ENCODE peak calls at places on chromosome 16, in four cellular contexts. O is tibial nerve, I is thoracic aorta, J is uterus. A is an unnamed sample. For H3K36me3, the result is how much of the 10 kb centered on the place peaks cover.

GRCh38 chr16:68269793-68270192 is 5.5 kb downstream of the SLC7A6 start:
- DNase-seq in O (no peak), I (no peak), J (no peak), A (no peak)

GRCh38 chr16:59113009-59113408 is 378.9 kb upstream of the GOT2 start:
- DNase-seq in O (no peak), I (no peak), J (no peak), A (no peak)

GRCh38 chr16:3492356-3492755 is 2.9 kb downstream of the C16orf90 start:
- DNase-seq in O (no peak), I (no peak), J (no peak), A (no peak)

GRCh38 chr16:89484923-89485679 is 5.3 kb downstream of the ANKRD11 start:
- DNase-seq in O (no peak), I (no peak), J (no peak), A (no peak)

GRCh38 chr16:70267516-70267915 is 15.8 kb upstream of the EXOSC6 start:
- DNase-seq in O (no peak), I (no peak), J (no peak), A (no peak)

GRCh38 chr16:81394416-81394815 is 50.2 kb upstream of the CMIP start:
- DNase-seq in O (no peak), I (no peak), J (no peak), A (no peak)

GRCh38 chr16:57892041-57892440 is 78.9 kb downstream of the CNGB1 start:
- DNase-seq in O (no peak), I (no peak), J (no peak), A (no peak)

GRCh38 chr16:12024429-12024828 is 47.9 kb downstream of the SNX29 start:
- DNase-seq in O (no peak), I (no peak), J (no peak), A (no peak)

GRCh38 chr16:49504626-49505025 is 131.0 kb downstream of the C16orf78 start:
- DNase-seq in O (no peak), I (no peak), J (no peak), A (peak)

GRCh38 chr16:13919330-13919682 is 648 bp upstream of the ERCC4 start:
- DNase-seq in O (peak), I (no peak), J (no peak), A (no peak)

GRCh38 chr16:47463771-47464624 is 2.9 kb downstream of the PHKB start:
- DNase-seq in O (no peak), I (no peak), J (no peak), A (no peak)

GRCh38 chr16:24729967-24730815 is 740 bp downstream of the TNRC6A start:
- DNase-seq in O (no peak), I (no peak), J (peak), A (no peak)

GRCh38 chr16:78024159-78024558 is 1.8 kb downstream of the CLEC3A start:
- DNase-seq in O (no peak), I (no peak), J (no peak), A (no peak)

GRCh38 chr16:7025616-7026190 is 306.9 kb upstream of the RBFOX1 start:
- DNase-seq in O (peak), I (no peak), J (peak), A (peak)

GRCh38 chr16:96935-97381 is 18.9 kb downstream of the MPG start:
- DNase-seq in O (peak), I (peak), J (peak), A (peak)
- H3K36me3 ChIP-seq in O (under half), I (under half), J (under half), A (under half)

DNA sequence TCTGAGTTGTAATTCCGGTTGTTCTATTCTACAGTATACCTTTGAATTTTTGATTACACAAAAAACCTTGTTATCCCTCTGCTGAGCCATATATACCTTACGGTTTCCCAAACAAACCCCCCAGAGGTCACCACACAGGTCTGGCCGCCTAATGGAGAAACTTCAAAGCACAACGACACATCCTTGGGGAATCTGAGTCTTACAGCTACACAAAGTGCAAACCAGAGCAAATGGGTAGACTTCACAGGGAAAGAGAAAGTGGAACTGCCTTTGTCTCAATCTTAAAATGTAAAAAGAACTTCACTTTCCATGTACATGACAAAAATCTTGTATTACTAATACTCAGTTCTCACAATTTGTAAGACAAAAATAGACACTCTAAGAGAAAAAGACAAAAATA is 2.7 kb downstream of the FBXO31 start:
- DNase-seq in O (no peak), I (no peak), J (no peak), A (no peak)
- TF ChIP-seq CTCF in O (no peak), I (no peak), J (no peak), A (no peak)

GRCh38 chr16:1676661-1677060 is 1.4 kb upstream of the JPT2 start:
- DNase-seq in O (no peak), I (no peak), J (no peak), A (no peak)

GRCh38 chr16:1674751-1675664 is 3.1 kb upstream of the JPT2 start:
- DNase-seq in O (no peak), I (no peak), J (no peak), A (no peak)

GRCh38 chr16:1674306-1674705 is 3.8 kb upstream of the JPT2 start:
- DNase-seq in O (no peak), I (no peak), J (no peak), A (no peak)

GRCh38 chr16:1670866-1671265 is 7.2 kb upstream of the JPT2 start:
- DNase-seq in O (no peak), I (no peak), J (no peak), A (no peak)

GRCh38 chr16:1673424-1674151 is 4.5 kb upstream of the JPT2 start:
- DNase-seq in O (no peak), I (no peak), J (no peak), A (no peak)
- H3K36me3 ChIP-seq in O (under half), I (half or more), J (under half), A (under half)

GRCh38 chr16:27314161-27314723 is 468 bp downstream of the IL4R start:
- DNase-seq in O (no peak), I (peak), J (peak), A (peak)

GRCh38 chr16:27317320-27317719 is 3.5 kb downstream of the IL4R start:
- DNase-seq in O (no peak), I (no peak), J (no peak), A (no peak)

GRCh38 chr16:27314986-27315332 is 1.2 kb downstream of the IL4R start:
- DNase-seq in O (no peak), I (no peak), J (no peak), A (no peak)

GRCh38 chr16:27316038-27316680 is 2.4 kb downstream of the IL4R start:
- DNase-seq in O (no peak), I (no peak), J (no peak), A (no peak)

GRCh38 chr16:27315333-27316037 is 1.7 kb downstream of the IL4R start:
- DNase-seq in O (peak), I (peak), J (peak), A (peak)
- TF ChIP-seq CTCF in O (no peak), I (no peak), J (no peak), A (no peak)

DNA sequence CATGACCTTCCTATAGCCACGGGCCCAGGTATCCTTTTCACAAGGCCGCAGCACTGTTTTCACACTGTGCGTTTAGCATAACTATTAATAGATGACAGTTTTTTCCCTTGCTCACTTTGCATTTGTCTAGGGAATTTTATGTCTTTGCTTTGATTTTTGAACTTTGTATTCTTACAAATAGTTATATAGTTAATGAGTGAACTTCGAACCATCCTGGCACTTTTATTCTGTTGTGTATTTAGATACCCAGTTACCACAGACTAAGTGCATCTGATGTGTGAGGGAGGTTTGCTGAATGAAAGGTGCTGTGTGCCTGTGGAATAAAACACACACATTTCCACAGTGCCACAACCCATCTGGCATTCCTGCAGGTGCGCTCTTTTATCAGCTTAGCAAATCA is 37.4 kb downstream of the USP10 start:
- DNase-seq in O (no peak), I (no peak), J (no peak), A (no peak)
- H3K36me3 ChIP-seq in O (under half), I (under half), J (under half), A (under half)

DNA sequence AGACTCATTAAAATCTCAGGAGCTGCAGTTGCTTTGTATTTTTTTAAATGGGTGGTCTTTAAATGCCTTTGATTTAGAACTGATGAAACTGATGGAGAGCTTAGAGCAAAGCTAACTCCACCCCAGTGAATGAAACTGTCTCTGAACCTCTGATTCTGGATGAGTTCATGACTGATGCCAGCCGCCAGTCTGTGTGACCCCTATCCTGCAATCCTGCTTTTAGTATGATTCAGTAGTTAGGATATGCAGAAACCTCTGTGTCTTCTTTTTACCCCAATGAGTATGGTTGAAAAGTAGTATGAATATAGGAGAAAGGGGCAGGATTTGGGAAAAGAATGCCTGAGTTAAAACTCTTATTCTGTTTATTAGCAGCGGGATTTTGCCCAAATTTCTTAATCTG is 12.3 kb upstream of the SALL1 start:
- DNase-seq in O (no peak), I (no peak), J (no peak), A (no peak)
- TF ChIP-seq CTCF in O (no peak), I (no peak), J (no peak), A (no peak)

GRCh38 chr16:56506941-56507340 is 12.9 kb downstream of the BBS2 start:
- DNase-seq in O (no peak), I (no peak), J (no peak), A (no peak)
- H3K36me3 ChIP-seq in O (under half), I (under half), J (under half), A (under half)

DNA sequence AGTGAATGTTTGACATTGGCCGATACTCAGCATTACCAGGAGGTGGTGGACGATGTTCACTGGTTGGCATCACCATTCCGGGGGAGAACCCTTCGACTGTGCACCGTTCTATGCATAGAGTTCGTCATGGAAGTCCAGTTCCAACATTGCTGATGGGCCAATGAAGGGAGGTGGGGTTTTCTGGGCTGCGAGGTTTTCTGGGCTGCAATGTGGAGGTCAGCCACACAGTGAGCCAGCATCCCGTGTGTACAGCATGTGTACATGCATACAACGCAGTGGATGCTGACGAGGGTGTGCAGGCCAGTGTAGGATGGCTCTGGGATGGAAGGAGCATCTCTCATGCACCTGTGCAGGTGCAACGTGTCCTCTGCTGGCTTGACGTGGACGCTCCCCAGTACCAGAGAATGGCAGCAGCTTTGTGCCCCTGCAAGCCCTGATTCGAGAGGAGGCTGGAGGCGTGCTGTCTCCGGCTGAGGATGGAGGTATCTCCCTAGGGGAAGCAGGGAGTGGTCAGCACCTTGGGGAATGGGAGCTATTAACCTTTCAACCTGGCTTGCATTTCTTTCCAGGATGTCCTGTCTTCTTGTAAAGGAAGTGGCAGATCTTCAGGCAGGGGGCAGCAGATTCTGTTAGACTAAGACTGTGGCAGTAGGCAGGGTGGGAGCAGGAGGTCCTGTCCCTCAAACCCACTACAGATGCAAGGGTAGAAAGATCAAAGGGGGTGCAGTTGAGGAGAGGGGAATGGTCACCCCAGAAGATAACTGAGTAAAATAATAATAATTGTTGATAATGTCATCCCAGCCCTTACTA is 98.2 kb downstream of the CYLD start:
- DNase-seq in O (no peak), I (no peak), J (no peak), A (no peak)
- TF ChIP-seq CTCF in O (no peak), I (no peak), J (no peak), A (no peak)

GRCh38 chr16:87423429-87423828 is 31.3 kb downstream of the MAP1LC3B start:
- DNase-seq in O (no peak), I (no peak), J (no peak), A (no peak)
- H3K36me3 ChIP-seq in O (under half), I (under half), J (under half), A (under half)

GRCh38 chr16:29756654-29757053 is 10.9 kb upstream of the C16orf54 start:
- DNase-seq in O (no peak), I (no peak), J (no peak), A (no peak)

GRCh38 chr16:29760567-29761279 is 14.9 kb upstream of the C16orf54 start:
- DNase-seq in O (no peak), I (no peak), J (no peak), A (peak)

GRCh38 chr16:29753516-29753915 is 7.7 kb upstream of the C16orf54 start:
- DNase-seq in O (no peak), I (no peak), J (no peak), A (no peak)

GRCh38 chr16:29761882-29762281 is 16.1 kb upstream of the C16orf54 start:
- DNase-seq in O (no peak), I (no peak), J (no peak), A (no peak)

GRCh38 chr16:29757950-29758466 is 12.2 kb upstream of the C16orf54 start:
- DNase-seq in O (no peak), I (no peak), J (no peak), A (no peak)
- TF ChIP-seq CTCF in O (no peak), I (no peak), J (no peak), A (no peak)